ENCODE peak calls at places on chromosomes 11 and 22, in four cellular contexts. Q is right cardiac atrium, U is GM23338, M is esophagus squamous epithelium. K is an unnamed sample.

GRCh38 chr11:15629690-15630321 is 515.1 kb downstream of the INSC start:
- DNase-seq in Q (peak; percentile 24), U (peak; percentile 88), M (no peak), K (no peak)

GRCh38 chr11:70627219-70627618 is 228.9 kb downstream of the CTTN start:
- DNase-seq in Q (no peak), M (no peak), U (no peak), K (no peak)

GRCh38 chr22:30444632-30445437 is 19.3 kb downstream of the MTFP1 start:
- DNase-seq in U (peak; percentile 89), M (no peak), Q (no peak), K (no peak)

GRCh38 chr11:73271936-73272679 is at the start of gene P2RY6:
- DNase-seq in U (peak; percentile 28), M (no peak), Q (no peak), K (peak; percentile 80)

GRCh38 chr11:61489833-61490585 is 18.5 kb upstream of the LRRC10B start:
- DNase-seq in Q (no peak), U (peak; percentile 66), M (no peak), K (no peak)

GRCh38 chr11:39365809-39366436 is 2093.5 kb downstream of the LRRC4C start:
- DNase-seq in U (peak; percentile 26), Q (no peak), M (no peak), K (no peak)

GRCh38 chr11:12393691-12394090 is 16.3 kb downstream of the PARVA start:
- DNase-seq in U (no peak), M (no peak), Q (no peak), K (no peak)

GRCh38 chr11:111788051-111788450 is 21.9 kb upstream of the PPP2R1B start:
- DNase-seq in U (no peak), Q (peak; percentile 38), M (no peak), K (no peak)

GRCh38 chr11:7484645-7485044 is 661 bp upstream of the OLFML1 start:
- DNase-seq in M (no peak), Q (no peak), U (peak; percentile 64), K (no peak)

GRCh38 chr11:36191941-36192340 is 97.3 kb downstream of the COMMD9 start:
- DNase-seq in Q (no peak), M (no peak), U (no peak), K (no peak)

GRCh38 chr11:8386134-8386864 is 122.6 kb upstream of the LMO1 start:
- DNase-seq in M (no peak), U (no peak), Q (no peak), K (no peak)

GRCh38 chr11:30447246-30447645 is 124.3 kb downstream of the ARL14EP start:
- DNase-seq in Q (no peak), U (no peak), M (no peak), K (no peak)

GRCh38 chr11:69580529-69580928 is 60.4 kb upstream of the CCND1 start:
- DNase-seq in M (no peak), U (no peak), Q (no peak), K (no peak)

GRCh38 chr22:29128891-29129643 is 56.2 kb downstream of the KREMEN1 start:
- DNase-seq in U (no peak), M (no peak), Q (no peak), K (no peak)

GRCh38 chr11:103609117-103610066 is 427.0 kb upstream of the DDI1 start:
- DNase-seq in Q (no peak), U (peak; percentile 66), M (no peak), K (no peak)

GRCh38 chr11:73445980-73446379 is 69.8 kb downstream of the RELT start:
- DNase-seq in Q (no peak), M (no peak), U (no peak), K (no peak)

GRCh38 chr11:32829680-32830412 is at the start of gene PRRG4:
- DNase-seq in U (peak; percentile 83), M (no peak), Q (peak; percentile 66), K (peak; percentile 74)

GRCh38 chr11:92224394-92225205 is at the start of gene FAT3:
- DNase-seq in M (no peak), Q (peak; percentile 19), U (peak; percentile 81), K (peak; percentile 53)

GRCh38 chr11:63573881-63574855 is 11.0 kb upstream of the PLAAT2 start:
- DNase-seq in U (no peak), Q (no peak), M (no peak), K (no peak)

GRCh38 chr11:13970986-13971385 is 8.5 kb downstream of the SPON1 start:
- DNase-seq in U (peak; percentile 59), M (no peak), Q (no peak), K (peak; percentile 52)

GRCh38 chr11:94330789-94331188 is 26.4 kb downstream of the IZUMO1R start:
- DNase-seq in M (no peak), U (no peak), Q (no peak), K (no peak)

GRCh38 chr11:113951487-113951886 is 23.4 kb upstream of the HTR3A start:
- DNase-seq in Q (no peak), U (peak; percentile 59), M (no peak), K (no peak)

GRCh38 chr11:35293034-35293433 is 126.3 kb downstream of the SLC1A2 start:
- DNase-seq in M (no peak), U (no peak), Q (no peak), K (no peak)

GRCh38 chr11:66371627-66372415 is at the start of gene SLC29A2:
- DNase-seq in Q (peak; percentile 65), M (no peak), U (peak; percentile 98), K (peak; percentile 78)

GRCh38 chr11:113895367-113896155 is 9.0 kb upstream of the HTR3B start:
- DNase-seq in U (peak; percentile 58), Q (no peak), M (no peak), K (no peak)

GRCh38 chr22:17629646-17630045 is 1.1 kb upstream of the ATP6V1E1 start:
- DNase-seq in U (no peak), M (no peak), Q (no peak), K (no peak)

GRCh38 chr22:22070371-22070824 is 87.8 kb upstream of the TOP3B start:
- DNase-seq in Q (no peak), M (no peak), U (no peak), K (no peak)

GRCh38 chr11:86461892-86462291 is 87.2 kb downstream of the CCDC81 start:
- DNase-seq in Q (no peak), M (no peak), U (no peak), K (no peak)

GRCh38 chr22:23183107-23183698 is 2.9 kb downstream of the BCR start:
- DNase-seq in M (no peak), U (peak; percentile 96), Q (peak; percentile 60), K (peak; percentile 78)

GRCh38 chr11:8263109-8263768 is 439 bp downstream of the LMO1 start:
- DNase-seq in M (no peak), U (peak; percentile 59), Q (no peak), K (peak; percentile 69)

GRCh38 chr22:22810471-22810870 is 77.1 kb upstream of the IGLL5 start:
- DNase-seq in Q (no peak), U (no peak), M (no peak), K (no peak)

GRCh38 chr11:32487270-32487669 is 51.9 kb upstream of the WT1 start:
- DNase-seq in M (no peak), U (peak; percentile 57), Q (no peak), K (no peak)

GRCh38 chr22:35413624-35414023 is 13.7 kb downstream of the MCM5 start:
- DNase-seq in Q (no peak), U (no peak), M (no peak), K (no peak)

GRCh38 chr22:35407352-35407751 is 7.4 kb downstream of the MCM5 start:
- DNase-seq in U (no peak), Q (no peak), M (no peak), K (no peak)

GRCh38 chr22:35409783-35410662 is 10.1 kb downstream of the MCM5 start:
- DNase-seq in U (no peak), Q (no peak), M (no peak), K (no peak)

GRCh38 chr22:35411112-35411511 is 11.2 kb downstream of the MCM5 start:
- DNase-seq in Q (no peak), U (no peak), M (no peak), K (peak; percentile 59)

DNA sequence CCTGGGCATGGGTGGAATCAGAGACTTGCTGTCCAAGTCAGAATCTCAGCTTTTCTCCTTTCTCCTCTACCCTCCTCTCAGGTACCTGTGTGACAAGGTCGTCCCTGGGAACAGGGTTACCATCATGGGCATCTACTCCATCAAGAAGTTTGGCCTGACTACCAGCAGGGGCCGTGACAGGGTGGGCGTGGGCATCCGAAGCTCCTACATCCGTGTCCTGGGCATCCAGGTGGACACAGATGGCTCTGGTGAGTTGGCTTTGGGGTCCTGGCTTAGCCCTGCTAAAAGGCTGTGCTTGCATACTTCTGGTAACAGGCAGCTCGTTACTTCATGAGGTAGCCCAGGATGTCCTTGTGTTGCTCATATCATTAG is 10.7 kb downstream of the MCM5 start:
- DNase-seq in U (no peak), Q (no peak), M (no peak), K (no peak)
- H3K4me3 ChIP-seq in U (no peak overlapping the region), Q (no peak overlapping the region), M (no peak overlapping the region), K (no peak overlapping the region)

GRCh38 chr22:50671641-50672040 is 982 bp upstream of the SHANK3 start:
- DNase-seq in Q (peak; percentile 58), U (no peak), M (no peak), K (no peak)

GRCh38 chr22:50670914-50671538 is 1.6 kb upstream of the SHANK3 start:
- DNase-seq in U (no peak), Q (no peak), M (no peak), K (no peak)

GRCh38 chr22:50673231-50674126 is 856 bp downstream of the SHANK3 start:
- DNase-seq in Q (no peak), U (peak; percentile 69), M (no peak), K (no peak)

GRCh38 chr22:50672471-50673230 is at the start of gene SHANK3:
- DNase-seq in M (no peak), U (peak; percentile 42), Q (peak; percentile 88), K (no peak)

GRCh38 chr22:50672041-50672440 is 582 bp upstream of the SHANK3 start:
- DNase-seq in U (no peak), M (no peak), Q (no peak), K (no peak)
- H3K27ac ChIP-seq in U (no peak overlapping the region), M (peak overlapping the region; percentile 58), Q (peak overlapping the region; percentile 73), K (no peak overlapping the region)

GRCh38 chr11:67435727-67436458 is 1.6 kb downstream of the PTPRCAP start:
- DNase-seq in Q (no peak), U (no peak), M (no peak), K (no peak)
- H3K4me1 ChIP-seq in Q (no peaks in the 10 kb centered on the region), U (peaks cover 14% of the 10 kb centered on the region), M (peaks cover 38% of the 10 kb centered on the region), K (no peaks in the 10 kb centered on the region)

DNA sequence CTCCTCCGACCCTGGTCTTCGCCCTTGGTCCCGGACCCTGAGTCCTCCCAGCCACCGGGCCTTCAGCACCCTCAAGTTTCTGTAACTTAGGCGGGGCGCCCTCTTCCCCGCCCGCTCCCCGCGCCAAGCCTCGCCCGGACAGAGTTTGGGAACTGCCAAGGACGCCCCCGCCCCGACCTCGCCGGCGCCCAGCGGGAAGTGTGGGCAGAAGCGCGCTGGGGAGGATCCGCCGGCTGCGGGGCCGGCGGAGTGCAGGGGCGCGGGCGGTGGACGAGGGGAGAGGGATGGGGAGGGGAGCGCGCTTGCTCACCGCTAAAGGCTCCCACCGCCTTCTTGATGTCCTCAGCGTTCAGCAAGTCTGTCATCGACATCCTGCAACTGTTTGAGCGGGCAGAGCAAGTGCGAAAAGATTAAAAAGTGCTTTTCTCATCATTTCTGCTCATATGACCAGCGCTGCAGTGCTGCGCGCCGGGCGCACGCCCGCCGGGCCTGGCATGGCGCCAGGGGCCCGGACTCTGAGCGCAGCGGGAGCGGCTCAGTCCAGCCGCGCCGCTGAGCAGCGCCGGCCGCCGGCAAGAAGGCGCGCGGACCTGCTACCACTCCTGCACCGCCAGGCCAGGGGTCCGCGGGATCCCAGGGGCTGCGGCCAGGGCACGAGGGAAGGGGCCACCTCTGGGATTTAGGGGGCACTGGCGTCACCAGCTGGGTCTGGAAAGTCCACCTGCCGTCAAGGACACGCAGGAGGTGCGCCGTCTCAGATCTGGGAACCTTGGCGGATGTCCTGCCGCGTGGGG is at the start of gene PVALB:
- DNase-seq in M (no peak), Q (peak; percentile 23), U (peak; percentile 62), K (no peak)
- H3K4me3 ChIP-seq in M (peak within 1 kb of the TSS; percentile 30), Q (peak within 1 kb of the TSS; percentile 39), U (peak within 1 kb of the TSS; percentile 79), K (no peak within 1 kb of the TSS)

K was measured in aorta.